ENCODE peak calls at places on chromosomes 12 and 14, in eight cellular contexts. One of them, this sample, is unnamed.

GRCh38 chr14:74956280-74957072 is 1.1 kb upstream of the PGF start:
- DNase-seq in neural progenitor cell: peak
- DNase-seq in GF-D8: no peak
- DNase-seq in AG08396: no peak
- DNase-seq in ACHN: no peak
- DNase-seq in substantia nigra: no peak
- DNase-seq in HT1080: no peak
- DNase-seq in glutamatergic neuron: no peak
- DNase-seq in this sample: no peak

GRCh38 chr12:115129727-115130126 is 445.8 kb upstream of the TBX3 start:
- DNase-seq in neural progenitor cell: no peak
- DNase-seq in GF-D8: no peak
- DNase-seq in AG08396: no peak
- DNase-seq in ACHN: no peak
- DNase-seq in substantia nigra: no peak
- DNase-seq in HT1080: no peak
- DNase-seq in glutamatergic neuron: no peak
- DNase-seq in this sample: no peak

GRCh38 chr14:37864128-37864527 is 268.7 kb downstream of the TTC6 start:
- DNase-seq in neural progenitor cell: no peak
- DNase-seq in GF-D8: no peak
- DNase-seq in AG08396: no peak
- DNase-seq in ACHN: no peak
- DNase-seq in substantia nigra: no peak
- DNase-seq in HT1080: no peak
- DNase-seq in glutamatergic neuron: no peak
- DNase-seq in this sample: no peak

GRCh38 chr12:58291106-58291505 is 349.7 kb downstream of the ATP23 start:
- DNase-seq in neural progenitor cell: no peak
- DNase-seq in GF-D8: no peak
- DNase-seq in AG08396: no peak
- DNase-seq in ACHN: no peak
- DNase-seq in substantia nigra: no peak
- DNase-seq in HT1080: no peak
- DNase-seq in glutamatergic neuron: no peak
- DNase-seq in this sample: no peak

GRCh38 chr14:53217283-53217994 is 64.3 kb upstream of the DDHD1 start:
- DNase-seq in neural progenitor cell: peak
- DNase-seq in GF-D8: no peak
- DNase-seq in AG08396: peak
- DNase-seq in ACHN: peak
- DNase-seq in substantia nigra: peak
- DNase-seq in HT1080: peak
- DNase-seq in glutamatergic neuron: peak
- DNase-seq in this sample: peak

GRCh38 chr14:67633451-67634154 is 13.9 kb downstream of the ARG2 start:
- DNase-seq in neural progenitor cell: no peak
- DNase-seq in GF-D8: no peak
- DNase-seq in AG08396: no peak
- DNase-seq in ACHN: no peak
- DNase-seq in substantia nigra: no peak
- DNase-seq in HT1080: no peak
- DNase-seq in glutamatergic neuron: no peak
- DNase-seq in this sample: no peak

GRCh38 chr14:23579739-23580138 is 1.1 kb upstream of the JPH4 start:
- DNase-seq in neural progenitor cell: no peak
- DNase-seq in GF-D8: no peak
- DNase-seq in AG08396: peak
- DNase-seq in ACHN: no peak
- DNase-seq in substantia nigra: no peak
- DNase-seq in HT1080: peak
- DNase-seq in glutamatergic neuron: no peak
- DNase-seq in this sample: no peak

GRCh38 chr14:69363055-69363454 is 35.0 kb downstream of the ERH start:
- DNase-seq in neural progenitor cell: peak
- DNase-seq in GF-D8: no peak
- DNase-seq in AG08396: peak
- DNase-seq in ACHN: no peak
- DNase-seq in substantia nigra: peak
- DNase-seq in HT1080: peak
- DNase-seq in glutamatergic neuron: peak
- DNase-seq in this sample: no peak

GRCh38 chr14:54529811-54530210 is 20.1 kb downstream of the CGRRF1 start:
- DNase-seq in neural progenitor cell: no peak
- DNase-seq in GF-D8: no peak
- DNase-seq in AG08396: no peak
- DNase-seq in ACHN: no peak
- DNase-seq in substantia nigra: no peak
- DNase-seq in HT1080: peak
- DNase-seq in glutamatergic neuron: no peak
- DNase-seq in this sample: no peak

GRCh38 chr14:101063121-101063520 is 159.6 kb upstream of the RTL1 start:
- DNase-seq in neural progenitor cell: no peak
- DNase-seq in GF-D8: no peak
- DNase-seq in AG08396: no peak
- DNase-seq in ACHN: no peak
- DNase-seq in substantia nigra: no peak
- DNase-seq in HT1080: no peak
- DNase-seq in glutamatergic neuron: peak
- DNase-seq in this sample: no peak

GRCh38 chr12:122166422-122167327 is 7.3 kb downstream of the IL31 start:
- DNase-seq in neural progenitor cell: no peak
- DNase-seq in GF-D8: no peak
- DNase-seq in AG08396: no peak
- DNase-seq in ACHN: no peak
- DNase-seq in substantia nigra: no peak
- DNase-seq in HT1080: no peak
- DNase-seq in glutamatergic neuron: peak
- DNase-seq in this sample: no peak

GRCh38 chr12:90940872-90941499 is 14.0 kb downstream of the CCER1 start:
- DNase-seq in neural progenitor cell: peak
- DNase-seq in GF-D8: no peak
- DNase-seq in AG08396: peak
- DNase-seq in ACHN: peak
- DNase-seq in substantia nigra: no peak
- DNase-seq in HT1080: no peak
- DNase-seq in glutamatergic neuron: no peak
- DNase-seq in this sample: peak

GRCh38 chr12:132285991-132286681 is 43.3 kb downstream of the GALNT9 start:
- DNase-seq in neural progenitor cell: peak
- DNase-seq in GF-D8: no peak
- DNase-seq in AG08396: peak
- DNase-seq in ACHN: peak
- DNase-seq in substantia nigra: no peak
- DNase-seq in HT1080: no peak
- DNase-seq in glutamatergic neuron: no peak
- DNase-seq in this sample: no peak

GRCh38 chr14:69543341-69544249 is 31.1 kb downstream of the CCDC177 start:
- DNase-seq in neural progenitor cell: peak
- DNase-seq in GF-D8: no peak
- DNase-seq in AG08396: peak
- DNase-seq in ACHN: peak
- DNase-seq in substantia nigra: no peak
- DNase-seq in HT1080: peak
- DNase-seq in glutamatergic neuron: peak
- DNase-seq in this sample: peak

GRCh38 chr12:112837629-112838191 is 46.2 kb downstream of the RPH3A start:
- DNase-seq in neural progenitor cell: no peak
- DNase-seq in GF-D8: no peak
- DNase-seq in AG08396: peak
- DNase-seq in ACHN: peak
- DNase-seq in substantia nigra: no peak
- DNase-seq in HT1080: peak
- DNase-seq in glutamatergic neuron: no peak
- DNase-seq in this sample: no peak

GRCh38 chr12:130743176-130743575 is 27.1 kb upstream of the RIMBP2 start:
- DNase-seq in neural progenitor cell: no peak
- DNase-seq in GF-D8: no peak
- DNase-seq in AG08396: no peak
- DNase-seq in ACHN: no peak
- DNase-seq in substantia nigra: no peak
- DNase-seq in HT1080: no peak
- DNase-seq in glutamatergic neuron: no peak
- DNase-seq in this sample: no peak

GRCh38 chr12:79414252-79414651 is 276.5 kb downstream of the PAWR start:
- DNase-seq in neural progenitor cell: no peak
- DNase-seq in GF-D8: no peak
- DNase-seq in AG08396: no peak
- DNase-seq in ACHN: no peak
- DNase-seq in substantia nigra: no peak
- DNase-seq in HT1080: no peak
- DNase-seq in glutamatergic neuron: no peak
- DNase-seq in this sample: no peak

GRCh38 chr14:95681153-95681552 is 5.1 kb upstream of the TCL1B start:
- DNase-seq in neural progenitor cell: no peak
- DNase-seq in GF-D8: no peak
- DNase-seq in AG08396: no peak
- DNase-seq in ACHN: no peak
- DNase-seq in substantia nigra: no peak
- DNase-seq in HT1080: no peak
- DNase-seq in glutamatergic neuron: no peak
- DNase-seq in this sample: no peak

GRCh38 chr12:100164153-100164704 is 21.6 kb upstream of the BLTP3B start:
- DNase-seq in neural progenitor cell: no peak
- DNase-seq in GF-D8: no peak
- DNase-seq in AG08396: no peak
- DNase-seq in ACHN: no peak
- DNase-seq in substantia nigra: no peak
- DNase-seq in HT1080: no peak
- DNase-seq in glutamatergic neuron: no peak
- DNase-seq in this sample: no peak

GRCh38 chr14:31070431-31070830 is 44.3 kb upstream of the STRN3 start:
- DNase-seq in neural progenitor cell: no peak
- DNase-seq in GF-D8: no peak
- DNase-seq in AG08396: peak
- DNase-seq in ACHN: peak
- DNase-seq in substantia nigra: no peak
- DNase-seq in HT1080: peak
- DNase-seq in glutamatergic neuron: no peak
- DNase-seq in this sample: no peak

GRCh38 chr14:73895939-73896338 is 9.3 kb downstream of the ZNF410 start:
- DNase-seq in neural progenitor cell: no peak
- DNase-seq in GF-D8: no peak
- DNase-seq in AG08396: no peak
- DNase-seq in ACHN: no peak
- DNase-seq in substantia nigra: no peak
- DNase-seq in HT1080: no peak
- DNase-seq in glutamatergic neuron: no peak
- DNase-seq in this sample: no peak

GRCh38 chr12:74780458-74781241 is 243.0 kb downstream of the ATXN7L3B start:
- DNase-seq in neural progenitor cell: no peak
- DNase-seq in GF-D8: no peak
- DNase-seq in AG08396: no peak
- DNase-seq in ACHN: no peak
- DNase-seq in substantia nigra: no peak
- DNase-seq in HT1080: peak
- DNase-seq in glutamatergic neuron: no peak
- DNase-seq in this sample: no peak

GRCh38 chr12:130879781-130880389 is 8.0 kb downstream of the RAN start:
- DNase-seq in neural progenitor cell: no peak
- DNase-seq in GF-D8: no peak
- DNase-seq in AG08396: no peak
- DNase-seq in ACHN: no peak
- DNase-seq in substantia nigra: no peak
- DNase-seq in HT1080: no peak
- DNase-seq in glutamatergic neuron: no peak
- DNase-seq in this sample: no peak

GRCh38 chr12:98744692-98745091 is 99.6 kb downstream of the APAF1 start:
- DNase-seq in neural progenitor cell: no peak
- DNase-seq in GF-D8: no peak
- DNase-seq in AG08396: no peak
- DNase-seq in ACHN: no peak
- DNase-seq in substantia nigra: no peak
- DNase-seq in HT1080: no peak
- DNase-seq in glutamatergic neuron: no peak
- DNase-seq in this sample: no peak

GRCh38 chr12:49188205-49188915 is 520 bp downstream of the TUBA1A start:
- DNase-seq in neural progenitor cell: peak
- DNase-seq in GF-D8: no peak
- DNase-seq in AG08396: peak
- DNase-seq in ACHN: peak
- DNase-seq in substantia nigra: peak
- DNase-seq in HT1080: peak
- DNase-seq in glutamatergic neuron: peak
- DNase-seq in this sample: peak

GRCh38 chr14:54537651-54538050 is 27.9 kb downstream of the CGRRF1 start:
- DNase-seq in neural progenitor cell: no peak
- DNase-seq in GF-D8: no peak
- DNase-seq in AG08396: no peak
- DNase-seq in ACHN: no peak
- DNase-seq in substantia nigra: no peak
- DNase-seq in HT1080: no peak
- DNase-seq in glutamatergic neuron: no peak
- DNase-seq in this sample: no peak

GRCh38 chr12:89927226-89927698 is 218.6 kb upstream of the ATP2B1 start:
- DNase-seq in neural progenitor cell: no peak
- DNase-seq in GF-D8: peak
- DNase-seq in AG08396: no peak
- DNase-seq in ACHN: no peak
- DNase-seq in substantia nigra: no peak
- DNase-seq in HT1080: no peak
- DNase-seq in glutamatergic neuron: no peak
- DNase-seq in this sample: peak

GRCh38 chr14:35821546-35822411 is 4.4 kb upstream of the BRMS1L start:
- DNase-seq in neural progenitor cell: no peak
- DNase-seq in GF-D8: peak
- DNase-seq in AG08396: peak
- DNase-seq in ACHN: peak
- DNase-seq in substantia nigra: no peak
- DNase-seq in HT1080: peak
- DNase-seq in glutamatergic neuron: no peak
- DNase-seq in this sample: peak

GRCh38 chr12:32367381-32367780 is 32.0 kb upstream of the FGD4 start:
- DNase-seq in neural progenitor cell: no peak
- DNase-seq in GF-D8: no peak
- DNase-seq in AG08396: no peak
- DNase-seq in ACHN: no peak
- DNase-seq in substantia nigra: no peak
- DNase-seq in HT1080: no peak
- DNase-seq in glutamatergic neuron: no peak
- DNase-seq in this sample: no peak

GRCh38 chr12:121796855-121797751 is 3.6 kb upstream of the RHOF start:
- DNase-seq in neural progenitor cell: peak
- DNase-seq in GF-D8: no peak
- DNase-seq in AG08396: peak
- DNase-seq in ACHN: peak
- DNase-seq in substantia nigra: peak
- DNase-seq in HT1080: peak
- DNase-seq in glutamatergic neuron: peak
- DNase-seq in this sample: no peak

GRCh38 chr14:87457727-87458126 is 535.3 kb downstream of the GALC start:
- DNase-seq in neural progenitor cell: no peak
- DNase-seq in GF-D8: no peak
- DNase-seq in AG08396: no peak
- DNase-seq in ACHN: peak
- DNase-seq in substantia nigra: no peak
- DNase-seq in HT1080: peak
- DNase-seq in glutamatergic neuron: no peak
- DNase-seq in this sample: no peak

GRCh38 chr12:56836317-56836716 is 73.2 kb downstream of the HSD17B6 start:
- DNase-seq in neural progenitor cell: no peak
- DNase-seq in GF-D8: no peak
- DNase-seq in AG08396: no peak
- DNase-seq in ACHN: peak
- DNase-seq in substantia nigra: no peak
- DNase-seq in HT1080: peak
- DNase-seq in glutamatergic neuron: no peak
- DNase-seq in this sample: no peak

GRCh38 chr12:100141998-100142850 is 450 bp downstream of the BLTP3B start:
- DNase-seq in neural progenitor cell: peak
- DNase-seq in GF-D8: peak
- DNase-seq in AG08396: peak
- DNase-seq in ACHN: no peak
- DNase-seq in substantia nigra: no peak
- DNase-seq in HT1080: peak
- DNase-seq in glutamatergic neuron: peak
- DNase-seq in this sample: peak

GRCh38 chr14:105294142-105294597 is 6.6 kb downstream of the BRF1 start:
- DNase-seq in neural progenitor cell: peak
- DNase-seq in GF-D8: no peak
- DNase-seq in AG08396: peak
- DNase-seq in ACHN: no peak
- DNase-seq in substantia nigra: peak
- DNase-seq in HT1080: peak
- DNase-seq in glutamatergic neuron: no peak
- DNase-seq in this sample: peak

This sample was measured in Kasumi-1.